ENCODE peak calls at places on chromosome 6, in six cellular contexts. N is NCI-H526; H is EL; B is CD4-positive, CD25-positive, alpha-beta regulatory T cell; T is mucosa of gallbladder; W is OCI-LY7. Z is an unnamed sample.

GRCh38 chr6:79425589-79426311 is 111.5 kb downstream of the LCA5 start:
- DNase-seq in T (peak), N (no peak), W (no peak), B (no peak), H (no peak), Z (no peak)

GRCh38 chr6:154962751-154963150 is 32.4 kb upstream of the TIAM2 start:
- DNase-seq in B (no peak), W (no peak), N (no peak), T (no peak), H (peak), Z (no peak)

GRCh38 chr6:14474816-14475215 is 357.2 kb downstream of the CD83 start:
- DNase-seq in N (no peak), B (no peak), W (peak), H (no peak), T (no peak), Z (no peak)

GRCh38 chr6:13165518-13166186 is 162.7 kb downstream of the TBC1D7 start:
- DNase-seq in T (no peak), H (no peak), B (no peak), W (no peak), N (no peak), Z (no peak)

GRCh38 chr6:63352587-63353281 is 33.0 kb upstream of the LGSN start:
- DNase-seq in N (no peak), H (no peak), W (peak), B (no peak), T (peak), Z (peak)

GRCh38 chr6:72535124-72535523 is 86.7 kb upstream of the KCNQ5 start:
- DNase-seq in H (no peak), N (no peak), B (no peak), W (no peak), T (no peak), Z (no peak)

GRCh38 chr6:146775227-146775626 is 176.5 kb downstream of the ADGB start:
- DNase-seq in T (no peak), N (no peak), B (no peak), W (no peak), H (peak), Z (no peak)

GRCh38 chr6:44007818-44008660 is 119.2 kb downstream of the MRPL14 start:
- DNase-seq in T (no peak), H (no peak), W (no peak), N (no peak), B (no peak), Z (no peak)

GRCh38 chr6:37168163-37168758 is 1.7 kb upstream of the PIM1 start:
- DNase-seq in H (no peak), N (no peak), W (no peak), T (no peak), B (no peak), Z (no peak)

GRCh38 chr6:38724343-38724742 is 9.2 kb downstream of the DNAH8 start:
- DNase-seq in B (no peak), H (no peak), T (no peak), N (no peak), W (no peak), Z (no peak)

GRCh38 chr6:116547358-116547757 is 1.9 kb upstream of the TRAPPC3L start:
- DNase-seq in H (no peak), T (no peak), W (no peak), N (no peak), B (no peak), Z (no peak)

GRCh38 chr6:40713002-40713719 is 126.0 kb upstream of the LRFN2 start:
- DNase-seq in N (no peak), W (no peak), T (no peak), H (peak), B (no peak), Z (no peak)

GRCh38 chr6:53873922-53874321 is 79.1 kb downstream of the LRRC1 start:
- DNase-seq in N (no peak), H (peak), B (no peak), T (no peak), W (no peak), Z (no peak)

GRCh38 chr6:34202329-34203201 is 34.1 kb upstream of the HMGA1 start:
- DNase-seq in B (no peak), H (no peak), N (no peak), T (no peak), W (no peak), Z (no peak)

GRCh38 chr6:27851440-27851839 is 60.8 kb downstream of the OR2B2 start:
- DNase-seq in N (no peak), T (no peak), H (no peak), B (no peak), W (no peak), Z (no peak)

GRCh38 chr6:167676000-167676665 is 150.6 kb upstream of the AFDN start:
- DNase-seq in B (no peak), T (peak), N (no peak), H (no peak), W (no peak), Z (no peak)

GRCh38 chr6:50259903-50260302 is 210.2 kb upstream of the DEFB112 start:
- DNase-seq in N (no peak), B (no peak), W (no peak), T (no peak), H (no peak), Z (no peak)

GRCh38 chr6:89940225-89941027 is 46.2 kb downstream of the GJA10 start:
- DNase-seq in T (peak), N (peak), H (peak), W (peak), B (peak), Z (peak)

GRCh38 chr6:501891-502601 is 110.5 kb downstream of the IRF4 start:
- DNase-seq in T (no peak), N (no peak), B (peak), W (no peak), H (no peak), Z (no peak)

GRCh38 chr6:13012977-13013680 is 296.6 kb downstream of the PHACTR1 start:
- DNase-seq in W (no peak), T (no peak), H (peak), B (no peak), N (peak), Z (no peak)

GRCh38 chr6:111837641-111838500 is 35.4 kb downstream of the FYN start:
- DNase-seq in N (no peak), T (no peak), W (no peak), B (no peak), H (no peak), Z (no peak)

GRCh38 chr6:118467181-118467580 is 80.9 kb upstream of the PLN start:
- DNase-seq in H (no peak), T (no peak), W (no peak), B (no peak), N (no peak), Z (no peak)

GRCh38 chr6:150395388-150396009 is 26.7 kb downstream of the IYD start:
- DNase-seq in H (peak), T (peak), N (peak), B (no peak), W (peak), Z (peak)

GRCh38 chr6:16849280-16850210 is 88.3 kb upstream of the ATXN1 start:
- DNase-seq in N (no peak), W (no peak), B (no peak), T (no peak), H (peak), Z (no peak)

GRCh38 chr6:31834704-31835375 is 7.3 kb downstream of the HSPA1B start:
- DNase-seq in H (peak), W (peak), N (peak), T (peak), B (peak), Z (peak)

GRCh38 chr6:157323114-157323923 is at the start of gene TMEM242:
- DNase-seq in W (peak), B (peak), H (peak), T (peak), N (no peak), Z (peak)

GRCh38 chr6:33716890-33717632 is 5.6 kb upstream of the UQCC2 start:
- DNase-seq in N (no peak), T (no peak), W (no peak), H (no peak), B (no peak), Z (no peak)

GRCh38 chr6:20095436-20095835 is 116.8 kb downstream of the MBOAT1 start:
- DNase-seq in B (no peak), H (no peak), W (no peak), T (no peak), N (no peak), Z (no peak)

GRCh38 chr6:21133902-21134301 is 459.6 kb upstream of the SOX4 start:
- DNase-seq in B (no peak), H (no peak), W (no peak), T (no peak), N (no peak), Z (no peak)

GRCh38 chr6:112245511-112246203 is 8.7 kb downstream of the LAMA4 start:
- DNase-seq in T (no peak), H (peak), B (no peak), N (peak), W (no peak), Z (no peak)

GRCh38 chr6:167481527-167481926 is 156.6 kb downstream of the TTLL2 start:
- DNase-seq in T (no peak), H (no peak), N (no peak), B (no peak), W (no peak), Z (no peak)

GRCh38 chr6:41874741-41875140 is 20.4 kb downstream of the USP49 start:
- DNase-seq in T (no peak), B (no peak), W (no peak), N (no peak), H (no peak), Z (no peak)

GRCh38 chr6:150647051-150647450 is 47.4 kb downstream of the PLEKHG1 start:
- DNase-seq in H (no peak), N (no peak), T (no peak), B (no peak), W (no peak), Z (no peak)

GRCh38 chr6:131041814-131042213 is 21.2 kb downstream of the EPB41L2 start:
- DNase-seq in B (no peak), W (no peak), N (no peak), T (no peak), H (peak), Z (no peak)

GRCh38 chr6:44126320-44127149 is 717 bp downstream of the MRPL14 start:
- DNase-seq in H (peak), T (no peak), B (peak), W (peak), N (no peak), Z (peak)

GRCh38 chr6:100230976-100231316 is 233.8 kb downstream of the SIM1 start:
- DNase-seq in H (peak), T (no peak), N (no peak), B (no peak), W (no peak), Z (no peak)

GRCh38 chr6:38876470-38876869 is 161.4 kb downstream of the DNAH8 start:
- DNase-seq in T (peak), B (no peak), H (no peak), W (no peak), N (no peak), Z (no peak)

GRCh38 chr6:35511183-35511941 is 1.3 kb downstream of the TULP1 start:
- DNase-seq in B (no peak), W (no peak), T (no peak), N (no peak), H (no peak), Z (no peak)

GRCh38 chr6:130927305-130927704 is 100.1 kb downstream of the SMLR1 start:
- DNase-seq in W (no peak), T (no peak), B (no peak), H (no peak), N (no peak), Z (no peak)

Z was measured in GM12891.